ENCODE peak calls at places on chromosomes 1 and 21, in six cellular contexts. M is stimulated activated CD4-positive, alpha-beta T cell treated with anti-CD3 and anti-CD28 coated beads, Interleukin-1b, Interleukin-23, amount 100 ng/mL, for 1 hour; R is CD4-positive, alpha-beta T cell; W is lung microvascular endothelial cell; E is adipocyte; L is activated T-helper 1 cell treated with Interleukin-2 at 50 U/mL for 16 hours. H is an unnamed sample.

GRCh38 chr1:165696625-165697100 is 1.7 kb downstream of the ALDH9A1 start:
- DNase-seq in M (no peak), R (no peak), W (peak), E (peak), L (no peak), H (no peak)

GRCh38 chr1:115748396-115749130 is 20.0 kb downstream of the CASQ2 start:
- DNase-seq in M (no peak), R (no peak), W (peak), E (peak), L (no peak), H (peak)

GRCh38 chr21:35504277-35504676 is 455.2 kb upstream of the RUNX1 start:
- DNase-seq in M (no peak), R (no peak), W (no peak), E (no peak), L (no peak), H (no peak)

GRCh38 chr1:92960395-92961130 is 699 bp downstream of the DIPK1A start:
- DNase-seq in M (peak), R (peak), W (peak), E (peak), L (peak), H (no peak)

GRCh38 chr1:8987881-8988617 is 38.2 kb downstream of the SLC2A7 start:
- DNase-seq in M (peak), R (peak), W (peak), E (peak), L (peak), H (no peak)

GRCh38 chr1:37621326-37621870 is 13.3 kb downstream of the RSPO1 start:
- DNase-seq in M (no peak), R (no peak), W (no peak), E (no peak), L (no peak), H (no peak)

GRCh38 chr1:186925881-186926676 is 97.3 kb downstream of the PLA2G4A start:
- DNase-seq in M (no peak), R (no peak), W (peak), E (peak), L (no peak), H (no peak)

GRCh38 chr1:94720091-94720793 is 99.9 kb upstream of the SLC44A3 start:
- DNase-seq in M (no peak), R (no peak), W (no peak), E (no peak), L (no peak), H (no peak)

GRCh38 chr1:46489638-46490602 is at the start of gene DMBX1:
- DNase-seq in M (no peak), R (no peak), W (no peak), E (peak), L (no peak), H (no peak)

GRCh38 chr1:18360251-18360650 is 120.5 kb upstream of the KLHDC7A start:
- DNase-seq in M (no peak), R (no peak), W (no peak), E (no peak), L (no peak), H (no peak)

GRCh38 chr1:247561711-247562110 is 12.8 kb downstream of the GCSAML start:
- DNase-seq in M (no peak), R (no peak), W (no peak), E (no peak), L (no peak), H (no peak)

GRCh38 chr21:29164330-29164942 is 34.0 kb downstream of the MAP3K7CL start:
- DNase-seq in M (no peak), R (no peak), W (peak), E (peak), L (no peak), H (no peak)

GRCh38 chr1:205510951-205511330 is 6.5 kb downstream of the CDK18 start:
- DNase-seq in M (no peak), R (no peak), W (no peak), E (no peak), L (no peak), H (no peak)

GRCh38 chr1:180157108-180157507 is 2.4 kb downstream of the QSOX1 start:
- DNase-seq in M (no peak), R (no peak), W (peak), E (peak), L (no peak), H (no peak)

GRCh38 chr1:113605099-113605498 is 154.2 kb downstream of the PHTF1 start:
- DNase-seq in M (no peak), R (no peak), W (no peak), E (no peak), L (no peak), H (no peak)

GRCh38 chr21:15495965-15496364 is 233.8 kb upstream of the USP25 start:
- DNase-seq in M (no peak), R (no peak), W (peak), E (no peak), L (no peak), H (no peak)

GRCh38 chr21:40466893-40467483 is 380.0 kb downstream of the DSCAM start:
- DNase-seq in M (no peak), R (no peak), W (no peak), E (peak), L (no peak), H (no peak)

GRCh38 chr1:213686003-213686582 is 301.7 kb upstream of the PROX1 start:
- DNase-seq in M (no peak), R (no peak), W (no peak), E (no peak), L (no peak), H (no peak)

GRCh38 chr21:35004289-35004688 is 44.8 kb downstream of the RUNX1 start:
- DNase-seq in M (no peak), R (no peak), W (no peak), E (no peak), L (no peak), H (no peak)

GRCh38 chr1:61084560-61084991 is 2.2 kb downstream of the NFIA start:
- DNase-seq in M (no peak), R (no peak), W (peak), E (no peak), L (no peak), H (no peak)

GRCh38 chr1:179924268-179924667 is 30.3 kb upstream of the CEP350 start:
- DNase-seq in M (no peak), R (no peak), W (no peak), E (no peak), L (no peak), H (no peak)

GRCh38 chr21:38325216-38325615 is 68.4 kb downstream of the KCNJ15 start:
- DNase-seq in M (no peak), R (no peak), W (no peak), E (no peak), L (no peak), H (no peak)

GRCh38 chr1:43932786-43933385 is 715 bp upstream of the ARTN start:
- DNase-seq in M (no peak), R (no peak), W (no peak), E (peak), L (no peak), H (no peak)

GRCh38 chr1:236117710-236118109 is 24.6 kb upstream of the GPR137B start:
- DNase-seq in M (no peak), R (no peak), W (no peak), E (no peak), L (no peak), H (no peak)

GRCh38 chr21:45576838-45577737 is 34.8 kb upstream of the SLC19A1 start:
- DNase-seq in M (no peak), R (no peak), W (no peak), E (no peak), L (no peak), H (no peak)

GRCh38 chr1:46285730-46286477 is 17.5 kb downstream of the LRRC41 start:
- DNase-seq in M (no peak), R (no peak), W (no peak), E (no peak), L (no peak), H (no peak)

GRCh38 chr21:45295576-45296365 is 8.1 kb upstream of the POFUT2 start:
- DNase-seq in M (no peak), R (no peak), W (no peak), E (peak), L (no peak), H (no peak)

H was measured in kidney epithelial cell.